ENCODE peak calls at places on chromosomes 4 and X, in seven cellular contexts. N is H1, L is neuronal stem cell, C is trophoblast cell, F is mesendoderm, P is H9, U is IMR-90. Z is an unnamed sample.

GRCh38 chr4:791866-792630 is 33.9 kb downstream of the CPLX1 start:
- DNase-seq in N (no peak), L (no peak), C (peak), F (peak), P (peak), U (no peak), Z (no peak)

GRCh38 chrX:7190157-7190556 is 42.2 kb upstream of the PUDP start:
- DNase-seq in N (no peak), L (no peak), C (no peak), F (peak), P (no peak), U (no peak), Z (no peak)

GRCh38 chrX:94430091-94430490 is 756.1 kb downstream of the FAM133A start:
- DNase-seq in N (no peak), L (no peak), C (no peak), F (no peak), P (no peak), U (no peak), Z (no peak)

GRCh38 chr4:61500883-61501282 is 300.8 kb downstream of the ADGRL3 start:
- DNase-seq in N (no peak), L (no peak), C (peak), F (peak), P (no peak), U (no peak), Z (no peak)

GRCh38 chr4:147833254-147833653 is 101.4 kb downstream of the ARHGAP10 start:
- DNase-seq in N (no peak), L (no peak), C (peak), F (no peak), P (no peak), U (peak), Z (peak)

GRCh38 chr4:109816082-109816442 is 500 bp downstream of the GAR1 start:
- DNase-seq in N (no peak), L (no peak), C (peak), F (no peak), P (no peak), U (no peak), Z (no peak)

GRCh38 chr4:40247350-40247749 is 50.5 kb downstream of the RHOH start:
- DNase-seq in N (no peak), L (no peak), C (no peak), F (no peak), P (no peak), U (no peak), Z (no peak)

GRCh38 chr4:60805500-60806313 is 394.4 kb upstream of the ADGRL3 start:
- DNase-seq in N (no peak), L (peak), C (peak), F (peak), P (no peak), U (peak), Z (peak)

GRCh38 chrX:38717871-38718270 is 83.4 kb upstream of the MID1IP1 start:
- DNase-seq in N (no peak), L (no peak), C (peak), F (peak), P (peak), U (peak), Z (peak)

GRCh38 chrX:3545901-3546300 is 167.5 kb downstream of the PRKX start:
- DNase-seq in N (no peak), L (no peak), C (no peak), F (no peak), P (no peak), U (no peak), Z (no peak)

GRCh38 chr4:158446106-158446505 is 75.6 kb upstream of the RXFP1 start:
- DNase-seq in N (no peak), L (no peak), C (peak), F (no peak), P (no peak), U (peak), Z (no peak)

GRCh38 chr4:140238353-140239041 is 84.5 kb upstream of the MAML3 start:
- DNase-seq in N (peak), L (peak), C (no peak), F (peak), P (peak), U (peak), Z (no peak)

GRCh38 chr4:85955614-85956295 is 404.1 kb downstream of the MAPK10 start:
- DNase-seq in N (no peak), L (no peak), C (peak), F (peak), P (no peak), U (peak), Z (no peak)

GRCh38 chr4:76002176-76002575 is 5.1 kb downstream of the CXCL9 start:
- DNase-seq in N (no peak), L (no peak), C (no peak), F (no peak), P (no peak), U (peak), Z (no peak)

GRCh38 chr4:165686756-165687155 is 186.3 kb upstream of the TLL1 start:
- DNase-seq in N (no peak), L (no peak), C (no peak), F (no peak), P (no peak), U (no peak), Z (no peak)

GRCh38 chr4:24742773-24743676 is 52.3 kb upstream of the SOD3 start:
- DNase-seq in N (no peak), L (no peak), C (peak), F (peak), P (no peak), U (no peak), Z (no peak)

GRCh38 chrX:23103546-23103945 is 103.8 kb downstream of the DDX53 start:
- DNase-seq in N (no peak), L (no peak), C (no peak), F (peak), P (no peak), U (no peak), Z (no peak)

GRCh38 chr4:19678763-19679162 is 572.9 kb upstream of the SLIT2 start:
- DNase-seq in N (no peak), L (no peak), C (no peak), F (no peak), P (no peak), U (peak), Z (peak)

GRCh38 chrX:49066278-49066677 is 7.5 kb downstream of the CCDC120 start:
- DNase-seq in N (no peak), L (no peak), C (no peak), F (no peak), P (no peak), U (no peak), Z (no peak)

GRCh38 chr4:174053895-174054294 is 229.6 kb downstream of the FBXO8 start:
- DNase-seq in N (no peak), L (no peak), C (no peak), F (no peak), P (no peak), U (no peak), Z (no peak)

GRCh38 chrX:133950214-133950613 is 35.2 kb downstream of the GPC3 start:
- DNase-seq in N (no peak), L (no peak), C (no peak), F (no peak), P (no peak), U (no peak), Z (no peak)

GRCh38 chrX:133947022-133947421 is 38.4 kb downstream of the GPC3 start:
- DNase-seq in N (no peak), L (no peak), C (no peak), F (no peak), P (no peak), U (no peak), Z (no peak)

GRCh38 chrX:133951098-133951497 is 34.3 kb downstream of the GPC3 start:
- DNase-seq in N (no peak), L (no peak), C (no peak), F (no peak), P (no peak), U (no peak), Z (no peak)

GRCh38 chrX:133953078-133953477 is 32.3 kb downstream of the GPC3 start:
- DNase-seq in N (no peak), L (no peak), C (no peak), F (no peak), P (no peak), U (no peak), Z (no peak)

GRCh38 chrX:133948895-133949294 is 36.5 kb downstream of the GPC3 start:
- DNase-seq in N (no peak), L (no peak), C (no peak), F (no peak), P (no peak), U (no peak), Z (no peak)
- H2BK5ac ChIP-seq in N (no peak), L (no peak), C (no peak), F (no peak), P (no peak), U (no peak), Z (no peak)

GRCh38 chr4:3324093-3324815 is 31.4 kb downstream of the RGS12 start:
- DNase-seq in N (peak), L (no peak), C (no peak), F (peak), P (peak), U (no peak), Z (no peak)
- H4K8ac ChIP-seq in N (no peak), L (no peak), C (no peak), F (no peak), P (no peak), U (no peak), Z (no peak)

DNA sequence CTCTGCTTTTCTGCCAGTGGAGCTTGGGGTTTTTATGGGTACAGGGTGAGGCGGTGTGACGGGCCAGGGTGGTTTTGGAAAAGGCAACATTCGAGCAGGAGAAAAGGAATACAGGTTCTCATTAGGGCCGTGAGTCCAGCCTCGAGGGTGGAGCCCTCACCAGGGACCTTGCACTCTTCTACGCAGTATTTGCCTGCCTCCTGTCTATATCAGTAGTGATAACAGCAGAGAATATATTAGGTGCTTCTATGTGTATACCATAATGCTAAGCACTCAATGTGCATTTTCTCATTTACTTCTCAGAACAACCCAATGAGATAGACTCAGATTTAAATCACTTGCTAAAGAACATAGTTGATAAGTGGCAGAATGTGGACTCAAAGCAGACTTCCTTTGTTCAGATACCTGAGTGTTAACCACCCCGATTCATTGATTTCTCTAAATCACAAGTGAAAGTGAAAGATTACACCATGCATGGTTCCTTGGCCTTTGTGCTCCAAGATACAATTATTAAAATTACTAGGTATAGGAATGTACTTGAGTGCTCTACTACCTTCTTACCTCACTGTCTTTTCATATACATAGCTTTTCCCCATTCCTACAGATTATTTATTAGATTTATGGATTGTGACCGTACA is 404.0 kb downstream of the PCDH7 start:
- DNase-seq in N (no peak), L (no peak), C (no peak), F (no peak), P (no peak), U (no peak), Z (no peak)
- H2BK5ac ChIP-seq in N (no peak), L (no peak), C (no peak), F (no peak), P (no peak), U (no peak), Z (no peak)

DNA sequence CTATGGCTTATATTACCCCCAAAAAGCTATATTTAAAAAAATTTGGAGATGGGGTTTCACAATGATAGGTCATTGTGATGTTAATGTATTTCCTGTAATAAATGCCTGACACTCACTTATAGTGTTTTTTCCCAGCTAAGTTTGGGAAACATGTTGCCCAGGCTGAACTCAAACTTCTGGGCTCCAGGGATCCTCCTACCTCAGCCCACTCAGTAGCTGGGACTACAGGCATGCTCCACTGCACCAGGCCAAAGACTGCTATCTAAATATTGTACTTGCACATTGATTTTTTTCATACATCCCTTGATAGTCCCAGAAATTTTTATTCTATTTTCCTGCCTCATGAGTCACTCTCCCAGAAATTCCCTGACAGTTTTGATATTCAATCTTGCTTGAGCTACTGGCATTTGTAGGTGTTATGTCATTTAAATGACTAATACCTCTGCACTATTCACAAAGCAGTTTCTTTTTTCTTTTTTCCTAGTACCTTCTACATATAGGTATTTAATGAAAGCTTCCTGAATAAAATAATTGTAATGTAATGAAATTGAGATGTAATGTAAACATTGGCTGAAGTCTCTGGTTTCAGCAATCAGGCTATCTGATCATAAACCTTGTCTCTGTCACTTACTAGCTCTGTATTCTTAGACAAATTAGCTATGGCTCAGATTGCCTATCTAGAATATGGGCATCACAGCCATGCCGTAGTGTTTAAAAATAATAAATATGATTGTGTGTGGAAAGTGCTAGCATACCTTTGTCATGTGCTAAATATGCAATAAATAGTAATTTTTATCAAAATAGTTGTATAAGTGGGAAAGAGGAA is 1973.0 kb upstream of the AGA start:
- DNase-seq in N (no peak), L (no peak), C (no peak), F (no peak), P (no peak), U (peak), Z (peak)
- H4K8ac ChIP-seq in N (no peak), L (no peak), C (no peak), F (no peak), P (no peak), U (no peak), Z (no peak)

GRCh38 chr4:21320034-21320433 is 619.8 kb downstream of the PACRGL start:
- DNase-seq in N (no peak), L (no peak), C (no peak), F (no peak), P (no peak), U (no peak), Z (no peak)
- H2BK5ac ChIP-seq in N (no peak), L (no peak), C (no peak), F (no peak), P (no peak), U (no peak), Z (no peak)